ENCODE peak calls at places on chromosomes 4 and X, in four cellular contexts. One of them, this sample, is unnamed.

GRCh38 chr4:26020083-26020668 is 106.2 kb downstream of the SMIM20 start:
- DNase-seq in stimulated activated CD4-positive, alpha-beta T cell treated with anti-CD3 and anti-CD28 coated beads, TNF-alpha, amount 100 ng/mL, for 4 hours: no peak
- DNase-seq in neuronal stem cell: no peak
- DNase-seq in heart right ventricle: no peak
- DNase-seq in this sample: no peak

GRCh38 chr4:139329665-139330200 is 27.5 kb upstream of the NDUFC1 start:
- DNase-seq in stimulated activated CD4-positive, alpha-beta T cell treated with anti-CD3 and anti-CD28 coated beads, TNF-alpha, amount 100 ng/mL, for 4 hours: no peak
- DNase-seq in neuronal stem cell: no peak
- DNase-seq in heart right ventricle: no peak
- DNase-seq in this sample: no peak

GRCh38 chr4:139619644-139620043 is 46.0 kb upstream of the MGST2 start:
- DNase-seq in stimulated activated CD4-positive, alpha-beta T cell treated with anti-CD3 and anti-CD28 coated beads, TNF-alpha, amount 100 ng/mL, for 4 hours: no peak
- DNase-seq in neuronal stem cell: no peak
- DNase-seq in heart right ventricle: no peak
- DNase-seq in this sample: no peak

GRCh38 chr4:150828159-150828558 is 186.9 kb downstream of the LRBA start:
- DNase-seq in stimulated activated CD4-positive, alpha-beta T cell treated with anti-CD3 and anti-CD28 coated beads, TNF-alpha, amount 100 ng/mL, for 4 hours: no peak
- DNase-seq in neuronal stem cell: no peak
- DNase-seq in heart right ventricle: no peak
- DNase-seq in this sample: peak

GRCh38 chrX:139969286-139969685 is 4.0 kb upstream of the CXorf66 start:
- DNase-seq in stimulated activated CD4-positive, alpha-beta T cell treated with anti-CD3 and anti-CD28 coated beads, TNF-alpha, amount 100 ng/mL, for 4 hours: no peak
- DNase-seq in neuronal stem cell: no peak
- DNase-seq in heart right ventricle: no peak
- DNase-seq in this sample: no peak

GRCh38 chr4:15982833-15983528 is 20.0 kb upstream of the FGFBP2 start:
- DNase-seq in stimulated activated CD4-positive, alpha-beta T cell treated with anti-CD3 and anti-CD28 coated beads, TNF-alpha, amount 100 ng/mL, for 4 hours: no peak
- DNase-seq in neuronal stem cell: no peak
- DNase-seq in heart right ventricle: no peak
- DNase-seq in this sample: no peak

GRCh38 chr4:106481801-106482200 is 113.2 kb upstream of the GIMD1 start:
- DNase-seq in stimulated activated CD4-positive, alpha-beta T cell treated with anti-CD3 and anti-CD28 coated beads, TNF-alpha, amount 100 ng/mL, for 4 hours: no peak
- DNase-seq in neuronal stem cell: no peak
- DNase-seq in heart right ventricle: no peak
- DNase-seq in this sample: no peak

GRCh38 chr4:77697860-77698599 is 92.4 kb downstream of the CXCL13 start:
- DNase-seq in stimulated activated CD4-positive, alpha-beta T cell treated with anti-CD3 and anti-CD28 coated beads, TNF-alpha, amount 100 ng/mL, for 4 hours: no peak
- DNase-seq in neuronal stem cell: no peak
- DNase-seq in heart right ventricle: no peak
- DNase-seq in this sample: no peak

GRCh38 chrX:22527302-22527701 is 254.6 kb downstream of the CBLL2 start:
- DNase-seq in stimulated activated CD4-positive, alpha-beta T cell treated with anti-CD3 and anti-CD28 coated beads, TNF-alpha, amount 100 ng/mL, for 4 hours: no peak
- DNase-seq in neuronal stem cell: no peak
- DNase-seq in heart right ventricle: no peak
- DNase-seq in this sample: no peak

GRCh38 chr4:84277923-84278322 is 221.2 kb downstream of the NKX6-1 start:
- DNase-seq in stimulated activated CD4-positive, alpha-beta T cell treated with anti-CD3 and anti-CD28 coated beads, TNF-alpha, amount 100 ng/mL, for 4 hours: no peak
- DNase-seq in neuronal stem cell: no peak
- DNase-seq in heart right ventricle: no peak
- DNase-seq in this sample: no peak

GRCh38 chrX:131910565-131910964 is 112.5 kb upstream of the STK26 start:
- DNase-seq in stimulated activated CD4-positive, alpha-beta T cell treated with anti-CD3 and anti-CD28 coated beads, TNF-alpha, amount 100 ng/mL, for 4 hours: no peak
- DNase-seq in neuronal stem cell: no peak
- DNase-seq in heart right ventricle: no peak
- DNase-seq in this sample: no peak

This sample was measured in activated T-helper 9 cell treated with anti-CD3 and anti-CD28 coated beads, Interleukin-2, amount 50 U/mL, for 16 hours.